ENCODE peak calls at places on chromosome 9, in six cellular contexts. X is NCI-H2029, D is H7, A is psoas muscle, T is mesenchymal stem cell, L is GM23248. B is an unnamed sample.

GRCh38 chr9:127311239-127311741 is 46.7 kb downstream of the GARNL3 start:
- DNase-seq in X (no peak), D (peak; percentile 70), A (no peak), T (peak; percentile 44), L (peak; percentile 89), B (no peak)

GRCh38 chr9:123090956-123091355 is 57.5 kb downstream of the GPR21 start:
- DNase-seq in X (no peak), D (no peak), A (no peak), T (no peak), L (no peak), B (no peak)

GRCh38 chr9:16001856-16002255 is 449.0 kb downstream of the CCDC171 start:
- DNase-seq in X (no peak), D (no peak), A (no peak), T (no peak), L (no peak), B (no peak)

GRCh38 chr9:87343816-87344438 is 153.7 kb upstream of the DAPK1 start:
- DNase-seq in X (no peak), D (no peak), A (no peak), T (no peak), L (peak; percentile 33), B (no peak)

GRCh38 chr9:136142416-136142800 is 23.7 kb upstream of the TMEM250 start:
- DNase-seq in X (no peak), D (peak; percentile 79), A (no peak), T (no peak), L (no peak), B (no peak)

GRCh38 chr9:133173056-133173455 is 9.3 kb upstream of the GBGT1 start:
- DNase-seq in X (no peak), D (no peak), A (no peak), T (no peak), L (no peak), B (no peak)

GRCh38 chr9:126915281-126915816 is 767 bp downstream of the RALGPS1 start:
- DNase-seq in X (peak; percentile 79), D (peak; percentile 97), A (peak; percentile 21), T (no peak), L (peak; percentile 19), B (peak; percentile 95)

GRCh38 chr9:123069010-123069481 is 35.6 kb downstream of the GPR21 start:
- DNase-seq in X (no peak), D (no peak), A (no peak), T (no peak), L (peak; percentile 89), B (no peak)

B was measured in H9.